ENCODE peak calls at places on chromosomes 13 and 19, in five cellular contexts. F is stimulated activated effector memory CD8-positive, alpha-beta T cell treated with anti-CD3 and anti-CD28 coated beads, Interleukin-12 subunit alpha, Interleukin-12 subunit beta, amount 100 ng/mL, for 72 hours; W is Karpas-422; A is endothelial cell; C is AG09319. U is an unnamed sample.

GRCh38 chr13:75792526-75793187 is 156.5 kb downstream of the LMO7 start:
- DNase-seq in W (no peak), C (no peak), A (no peak), F (no peak), U (no peak)

GRCh38 chr13:102440259-102440936 is 38.5 kb upstream of the FGF14 start:
- DNase-seq in F (no peak), A (no peak), C (no peak), W (no peak), U (no peak)

GRCh38 chr19:10927691-10928562 is 512 bp downstream of the YIPF2 start:
- DNase-seq in W (peak), C (no peak), F (no peak), A (no peak), U (no peak)

GRCh38 chr19:4911786-4912672 is 2.7 kb downstream of the UHRF1 start:
- DNase-seq in W (peak), A (peak), F (peak), C (peak), U (peak)

GRCh38 chr13:99980201-99981114 is 1.1 kb upstream of the ZIC2 start:
- DNase-seq in F (peak), A (peak), W (peak), C (peak), U (peak)

GRCh38 chr19:54653181-54653809 is 9.5 kb upstream of the LILRB4 start:
- DNase-seq in C (no peak), W (peak), F (no peak), A (no peak), U (no peak)

GRCh38 chr19:55216461-55217198 is 7.3 kb upstream of the PTPRH start:
- DNase-seq in C (peak), F (no peak), A (peak), W (peak), U (peak)

GRCh38 chr19:42563352-42564210 is 31.1 kb downstream of the CEACAM8 start:
- DNase-seq in C (peak), A (peak), W (peak), F (no peak), U (peak)

GRCh38 chr19:18776288-18776594 is 14.9 kb downstream of the COMP start:
- DNase-seq in F (no peak), C (no peak), A (no peak), W (no peak), U (no peak)

GRCh38 chr19:40450664-40451063 is 6.5 kb upstream of the SERTAD3 start:
- DNase-seq in C (no peak), F (no peak), W (no peak), A (no peak), U (no peak)

GRCh38 chr19:17671906-17672305 is 16.2 kb downstream of the UNC13A start:
- DNase-seq in C (no peak), W (peak), F (no peak), A (peak), U (peak)

GRCh38 chr19:23313196-23313595 is 63.0 kb upstream of the ZNF724 start:
- DNase-seq in C (no peak), A (no peak), F (peak), W (no peak), U (no peak)

GRCh38 chr19:7539827-7540425 is 4.4 kb downstream of the PNPLA6 start:
- DNase-seq in W (no peak), C (no peak), F (no peak), A (no peak), U (no peak)

GRCh38 chr13:81872581-81872980 is 1531.7 kb upstream of the SPRY2 start:
- DNase-seq in W (peak), F (no peak), C (no peak), A (peak), U (peak)

GRCh38 chr13:21232196-21232595 is 55.7 kb downstream of the MRPL57 start:
- DNase-seq in W (no peak), A (no peak), F (no peak), C (peak), U (no peak)

GRCh38 chr19:54389556-54389955 is 24.8 kb upstream of the LAIR1 start:
- DNase-seq in C (no peak), A (no peak), W (no peak), F (no peak), U (no peak)

GRCh38 chr13:100234006-100234405 is 145.1 kb downstream of the PCCA start:
- DNase-seq in W (no peak), F (no peak), C (no peak), A (no peak), U (no peak)

GRCh38 chr19:277581-278165 is 13.5 kb downstream of the PLPP2 start:
- DNase-seq in W (no peak), A (peak), F (no peak), C (no peak), U (no peak)

GRCh38 chr19:34448191-34448590 is 20.0 kb downstream of the UBA2 start:
- DNase-seq in W (no peak), C (no peak), A (no peak), F (no peak), U (no peak)

U was measured in SK-N-DZ.